ENCODE peak calls at places on chromosomes 13 and 19, in seven cellular contexts. One of them, this sample, is unnamed.

GRCh38 chr19:48348737-48349136 is 15.0 kb downstream of the TMEM143 start:
- DNase-seq in upper lobe of left lung: no peak
- DNase-seq in caudate nucleus: no peak
- DNase-seq in thoracic aorta: no peak
- DNase-seq in uterus: no peak
- DNase-seq in naive thymus-derived CD4-positive, alpha-beta T cell: no peak
- DNase-seq in pancreas: no peak
- DNase-seq in this sample: no peak

GRCh38 chr19:5515737-5516136 is 52.0 kb downstream of the TINCR start:
- DNase-seq in naive thymus-derived CD4-positive, alpha-beta T cell: no peak
- DNase-seq in thoracic aorta: no peak
- DNase-seq in upper lobe of left lung: no peak
- DNase-seq in uterus: no peak
- DNase-seq in pancreas: no peak
- DNase-seq in caudate nucleus: no peak
- DNase-seq in this sample: no peak

GRCh38 chr19:49997709-49998108 is 27.5 kb downstream of the VRK3 start:
- DNase-seq in uterus: no peak
- DNase-seq in thoracic aorta: no peak
- DNase-seq in caudate nucleus: no peak
- DNase-seq in naive thymus-derived CD4-positive, alpha-beta T cell: no peak
- DNase-seq in pancreas: no peak
- DNase-seq in upper lobe of left lung: no peak
- DNase-seq in this sample: no peak

GRCh38 chr13:32159147-32159869 is 127.7 kb downstream of the FRY start:
- DNase-seq in naive thymus-derived CD4-positive, alpha-beta T cell: no peak
- DNase-seq in caudate nucleus: no peak
- DNase-seq in uterus: no peak
- DNase-seq in upper lobe of left lung: no peak
- DNase-seq in pancreas: no peak
- DNase-seq in thoracic aorta: no peak
- DNase-seq in this sample: no peak

GRCh38 chr19:33434886-33435705 is 61.6 kb downstream of the CEBPG start:
- DNase-seq in upper lobe of left lung: no peak
- DNase-seq in pancreas: no peak
- DNase-seq in thoracic aorta: no peak
- DNase-seq in naive thymus-derived CD4-positive, alpha-beta T cell: no peak
- DNase-seq in uterus: no peak
- DNase-seq in caudate nucleus: no peak
- DNase-seq in this sample: peak

GRCh38 chr19:33273881-33274662 is 28.3 kb downstream of the CEBPA start:
- DNase-seq in uterus: peak
- DNase-seq in upper lobe of left lung: no peak
- DNase-seq in thoracic aorta: peak
- DNase-seq in caudate nucleus: peak
- DNase-seq in pancreas: no peak
- DNase-seq in naive thymus-derived CD4-positive, alpha-beta T cell: peak
- DNase-seq in this sample: no peak

GRCh38 chr13:114046447-114046846 is 72.6 kb upstream of the C13orf46 start:
- DNase-seq in thoracic aorta: no peak
- DNase-seq in upper lobe of left lung: no peak
- DNase-seq in caudate nucleus: no peak
- DNase-seq in pancreas: no peak
- DNase-seq in naive thymus-derived CD4-positive, alpha-beta T cell: no peak
- DNase-seq in uterus: no peak
- DNase-seq in this sample: no peak

GRCh38 chr19:28213476-28214082 is 999.4 kb downstream of the UQCRFS1 start:
- DNase-seq in upper lobe of left lung: no peak
- DNase-seq in uterus: peak
- DNase-seq in pancreas: no peak
- DNase-seq in naive thymus-derived CD4-positive, alpha-beta T cell: no peak
- DNase-seq in caudate nucleus: no peak
- DNase-seq in thoracic aorta: no peak
- DNase-seq in this sample: no peak

GRCh38 chr19:42254850-42255765 is at the start of gene ERF:
- DNase-seq in uterus: peak
- DNase-seq in upper lobe of left lung: peak
- DNase-seq in caudate nucleus: peak
- DNase-seq in pancreas: peak
- DNase-seq in naive thymus-derived CD4-positive, alpha-beta T cell: peak
- DNase-seq in thoracic aorta: peak
- DNase-seq in this sample: peak

GRCh38 chr13:86020350-86021002 is 221.3 kb upstream of the SLITRK6 start:
- DNase-seq in uterus: no peak
- DNase-seq in caudate nucleus: no peak
- DNase-seq in thoracic aorta: no peak
- DNase-seq in naive thymus-derived CD4-positive, alpha-beta T cell: no peak
- DNase-seq in pancreas: no peak
- DNase-seq in upper lobe of left lung: no peak
- DNase-seq in this sample: no peak

GRCh38 chr13:30908416-30908980 is 2.4 kb downstream of the MEDAG start:
- DNase-seq in thoracic aorta: no peak
- DNase-seq in uterus: peak
- DNase-seq in upper lobe of left lung: no peak
- DNase-seq in pancreas: no peak
- DNase-seq in naive thymus-derived CD4-positive, alpha-beta T cell: no peak
- DNase-seq in caudate nucleus: no peak
- DNase-seq in this sample: no peak

GRCh38 chr19:13033819-13034611 is 38.7 kb downstream of the NFIX start:
- DNase-seq in thoracic aorta: no peak
- DNase-seq in caudate nucleus: peak
- DNase-seq in upper lobe of left lung: no peak
- DNase-seq in pancreas: peak
- DNase-seq in uterus: peak
- DNase-seq in naive thymus-derived CD4-positive, alpha-beta T cell: peak
- DNase-seq in this sample: no peak

GRCh38 chr13:98450495-98451167 is 126.3 kb downstream of the STK24 start:
- DNase-seq in pancreas: no peak
- DNase-seq in upper lobe of left lung: no peak
- DNase-seq in naive thymus-derived CD4-positive, alpha-beta T cell: no peak
- DNase-seq in thoracic aorta: no peak
- DNase-seq in caudate nucleus: peak
- DNase-seq in uterus: no peak
- DNase-seq in this sample: peak

GRCh38 chr13:42991892-42992584 is at the start of gene EPSTI1:
- DNase-seq in upper lobe of left lung: peak
- DNase-seq in pancreas: peak
- DNase-seq in uterus: peak
- DNase-seq in thoracic aorta: peak
- DNase-seq in caudate nucleus: no peak
- DNase-seq in naive thymus-derived CD4-positive, alpha-beta T cell: peak
- DNase-seq in this sample: peak

GRCh38 chr13:113927661-113928581 is 46.0 kb downstream of the C13orf46 start:
- DNase-seq in caudate nucleus: no peak
- DNase-seq in pancreas: no peak
- DNase-seq in uterus: peak
- DNase-seq in thoracic aorta: peak
- DNase-seq in upper lobe of left lung: peak
- DNase-seq in naive thymus-derived CD4-positive, alpha-beta T cell: no peak
- DNase-seq in this sample: no peak

GRCh38 chr19:36093687-36094086 is 17.3 kb upstream of the OVOL3 start:
- DNase-seq in upper lobe of left lung: no peak
- DNase-seq in naive thymus-derived CD4-positive, alpha-beta T cell: no peak
- DNase-seq in caudate nucleus: no peak
- DNase-seq in uterus: no peak
- DNase-seq in thoracic aorta: no peak
- DNase-seq in pancreas: no peak
- DNase-seq in this sample: no peak

GRCh38 chr19:28691683-28692082 is 521.3 kb downstream of the UQCRFS1 start:
- DNase-seq in naive thymus-derived CD4-positive, alpha-beta T cell: no peak
- DNase-seq in caudate nucleus: no peak
- DNase-seq in pancreas: no peak
- DNase-seq in upper lobe of left lung: no peak
- DNase-seq in uterus: no peak
- DNase-seq in thoracic aorta: no peak
- DNase-seq in this sample: no peak

GRCh38 chr19:52155596-52156359 is 15.6 kb downstream of the ZNF836 start:
- DNase-seq in naive thymus-derived CD4-positive, alpha-beta T cell: no peak
- DNase-seq in uterus: no peak
- DNase-seq in pancreas: no peak
- DNase-seq in caudate nucleus: no peak
- DNase-seq in thoracic aorta: no peak
- DNase-seq in upper lobe of left lung: no peak
- DNase-seq in this sample: no peak

GRCh38 chr19:46115396-46116109 is 8.9 kb downstream of the IGFL3 start:
- DNase-seq in uterus: peak
- DNase-seq in caudate nucleus: peak
- DNase-seq in upper lobe of left lung: no peak
- DNase-seq in thoracic aorta: no peak
- DNase-seq in pancreas: no peak
- DNase-seq in naive thymus-derived CD4-positive, alpha-beta T cell: peak
- DNase-seq in this sample: no peak

GRCh38 chr13:31001647-31002046 is 69.2 kb downstream of the TEX26 start:
- DNase-seq in thoracic aorta: no peak
- DNase-seq in pancreas: no peak
- DNase-seq in naive thymus-derived CD4-positive, alpha-beta T cell: no peak
- DNase-seq in uterus: no peak
- DNase-seq in caudate nucleus: no peak
- DNase-seq in upper lobe of left lung: no peak
- DNase-seq in this sample: no peak

GRCh38 chr19:16698914-16699313 is 20.7 kb upstream of the NWD1 start:
- DNase-seq in thoracic aorta: no peak
- DNase-seq in naive thymus-derived CD4-positive, alpha-beta T cell: no peak
- DNase-seq in uterus: no peak
- DNase-seq in pancreas: no peak
- DNase-seq in caudate nucleus: no peak
- DNase-seq in upper lobe of left lung: no peak
- DNase-seq in this sample: no peak

GRCh38 chr19:16703677-16704076 is 16.0 kb upstream of the NWD1 start:
- DNase-seq in naive thymus-derived CD4-positive, alpha-beta T cell: no peak
- DNase-seq in upper lobe of left lung: no peak
- DNase-seq in pancreas: no peak
- DNase-seq in caudate nucleus: no peak
- DNase-seq in uterus: no peak
- DNase-seq in thoracic aorta: no peak
- DNase-seq in this sample: no peak

DNA sequence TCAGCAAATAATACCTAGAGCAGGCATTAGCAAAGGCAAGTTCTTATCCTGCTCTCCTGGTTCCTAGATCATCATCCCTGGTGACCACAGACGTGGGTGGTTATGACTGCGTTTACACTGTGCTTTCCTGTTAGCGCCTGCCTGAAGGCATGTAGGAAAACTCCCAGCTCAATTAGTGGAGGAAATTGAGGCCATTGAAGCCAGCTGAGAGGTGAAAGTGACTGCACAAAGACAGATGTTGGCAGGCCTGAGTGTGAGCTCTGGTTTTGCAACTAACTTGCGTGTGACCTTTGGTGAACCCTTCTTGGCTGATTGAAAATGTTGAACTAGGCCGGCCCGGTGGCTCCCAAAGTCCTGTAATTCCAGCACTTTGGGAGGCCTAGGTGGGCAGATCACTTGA is 17.5 kb upstream of the NWD1 start:
- DNase-seq in uterus: no peak
- DNase-seq in caudate nucleus: no peak
- DNase-seq in thoracic aorta: no peak
- DNase-seq in naive thymus-derived CD4-positive, alpha-beta T cell: no peak
- DNase-seq in upper lobe of left lung: no peak
- DNase-seq in pancreas: no peak
- DNase-seq in this sample: no peak
- H3K27ac ChIP-seq in uterus: no peak
- H3K27ac ChIP-seq in caudate nucleus: no peak
- H3K27ac ChIP-seq in thoracic aorta: no peak
- H3K27ac ChIP-seq in naive thymus-derived CD4-positive, alpha-beta T cell: no peak
- H3K27ac ChIP-seq in upper lobe of left lung: no peak
- H3K27ac ChIP-seq in pancreas: no peak
- H3K27ac ChIP-seq in this sample: no peak

GRCh38 chr19:16566702-16567101 is 5.5 kb downstream of the SLC35E1 start:
- DNase-seq in uterus: no peak
- DNase-seq in thoracic aorta: no peak
- DNase-seq in caudate nucleus: no peak
- DNase-seq in upper lobe of left lung: no peak
- DNase-seq in pancreas: no peak
- DNase-seq in naive thymus-derived CD4-positive, alpha-beta T cell: no peak
- DNase-seq in this sample: no peak

GRCh38 chr19:16569609-16570320 is 2.5 kb downstream of the SLC35E1 start:
- DNase-seq in caudate nucleus: no peak
- DNase-seq in naive thymus-derived CD4-positive, alpha-beta T cell: no peak
- DNase-seq in pancreas: peak
- DNase-seq in uterus: no peak
- DNase-seq in upper lobe of left lung: no peak
- DNase-seq in thoracic aorta: no peak
- DNase-seq in this sample: no peak

GRCh38 chr19:16564842-16565241 is 7.4 kb downstream of the SLC35E1 start:
- DNase-seq in pancreas: no peak
- DNase-seq in thoracic aorta: no peak
- DNase-seq in caudate nucleus: no peak
- DNase-seq in upper lobe of left lung: no peak
- DNase-seq in uterus: no peak
- DNase-seq in naive thymus-derived CD4-positive, alpha-beta T cell: no peak
- DNase-seq in this sample: no peak

GRCh38 chr19:16562608-16563025 is 9.6 kb downstream of the SLC35E1 start:
- DNase-seq in thoracic aorta: no peak
- DNase-seq in upper lobe of left lung: no peak
- DNase-seq in caudate nucleus: no peak
- DNase-seq in pancreas: no peak
- DNase-seq in uterus: no peak
- DNase-seq in naive thymus-derived CD4-positive, alpha-beta T cell: no peak
- DNase-seq in this sample: no peak

GRCh38 chr19:16566161-16566560 is 6.1 kb downstream of the SLC35E1 start:
- DNase-seq in pancreas: no peak
- DNase-seq in naive thymus-derived CD4-positive, alpha-beta T cell: no peak
- DNase-seq in thoracic aorta: no peak
- DNase-seq in caudate nucleus: no peak
- DNase-seq in uterus: no peak
- DNase-seq in upper lobe of left lung: no peak
- DNase-seq in this sample: peak
- H3K27ac ChIP-seq in pancreas: peak
- H3K27ac ChIP-seq in naive thymus-derived CD4-positive, alpha-beta T cell: peak
- H3K27ac ChIP-seq in thoracic aorta: no peak
- H3K27ac ChIP-seq in caudate nucleus: no peak
- H3K27ac ChIP-seq in uterus: no peak
- H3K27ac ChIP-seq in upper lobe of left lung: peak
- H3K27ac ChIP-seq in this sample: no peak

DNA sequence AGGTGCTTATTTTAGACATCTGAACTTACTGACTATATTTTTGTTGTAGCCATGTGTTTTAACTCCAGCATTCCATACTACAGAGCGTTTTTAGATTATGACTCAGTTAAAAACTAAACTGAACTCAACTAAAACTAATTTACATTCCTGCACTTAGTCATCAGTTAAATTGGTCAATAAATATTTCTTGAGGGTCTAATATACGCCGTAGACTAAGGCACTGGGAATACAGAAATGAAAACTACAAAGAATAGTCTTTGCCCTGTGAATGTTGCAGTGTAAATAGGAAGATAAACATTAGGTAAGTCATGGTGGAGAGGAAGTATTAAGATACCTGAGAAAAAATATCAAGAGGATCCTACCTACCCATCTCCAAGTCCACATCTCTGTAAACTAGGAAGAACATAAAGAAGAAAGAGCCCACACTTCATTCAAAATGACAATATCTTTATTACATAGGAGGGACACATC is 52.7 kb downstream of the MBNL2 start:
- DNase-seq in thoracic aorta: no peak
- DNase-seq in upper lobe of left lung: no peak
- DNase-seq in uterus: no peak
- DNase-seq in caudate nucleus: no peak
- DNase-seq in pancreas: no peak
- DNase-seq in naive thymus-derived CD4-positive, alpha-beta T cell: no peak
- DNase-seq in this sample: no peak
- H3K27ac ChIP-seq in thoracic aorta: peak
- H3K27ac ChIP-seq in upper lobe of left lung: peak
- H3K27ac ChIP-seq in uterus: peak
- H3K27ac ChIP-seq in caudate nucleus: no peak
- H3K27ac ChIP-seq in pancreas: no peak
- H3K27ac ChIP-seq in naive thymus-derived CD4-positive, alpha-beta T cell: no peak
- H3K27ac ChIP-seq in this sample: no peak

GRCh38 chr13:111893071-111893606 is 173.8 kb upstream of the SOX1 start:
- DNase-seq in thoracic aorta: no peak
- DNase-seq in upper lobe of left lung: peak
- DNase-seq in pancreas: no peak
- DNase-seq in naive thymus-derived CD4-positive, alpha-beta T cell: no peak
- DNase-seq in uterus: no peak
- DNase-seq in caudate nucleus: peak
- DNase-seq in this sample: no peak
- H3K27ac ChIP-seq in thoracic aorta: no peak
- H3K27ac ChIP-seq in upper lobe of left lung: no peak
- H3K27ac ChIP-seq in pancreas: no peak
- H3K27ac ChIP-seq in naive thymus-derived CD4-positive, alpha-beta T cell: no peak
- H3K27ac ChIP-seq in uterus: no peak
- H3K27ac ChIP-seq in caudate nucleus: peak
- H3K27ac ChIP-seq in this sample: no peak

This sample was measured in CD8-positive, alpha-beta memory T cell.